ENCODE peak calls at places on chromosomes 3 and 15, in seven cellular contexts. I is HTR-8/SVneo; E is activated effector memory CD4-positive, alpha-beta T cell treated with Interleukin-2 at 50 U/mL for 16 hours; L is AG04450; T is HS-5; V is Caco-2; B is SW 1271. D is an unnamed sample.

GRCh38 chr15:74403981-74404563 is 29.7 kb downstream of the SEMA7A start:
- DNase-seq in T (no peak), I (no peak), L (no peak), E (no peak), B (no peak), V (no peak), D (no peak)

GRCh38 chr3:37149246-37149645 is 25.1 kb downstream of the LRRFIP2 start:
- DNase-seq in T (no peak), L (no peak), B (no peak), E (no peak), I (no peak), V (no peak), D (no peak)

GRCh38 chr3:8210752-8211405 is 290.7 kb upstream of the LMCD1 start:
- DNase-seq in T (peak), I (no peak), E (no peak), L (no peak), V (no peak), B (no peak), D (no peak)

GRCh38 chr3:1609416-1609815 is 489.2 kb upstream of the CNTN4 start:
- DNase-seq in E (no peak), I (no peak), V (no peak), B (no peak), L (no peak), T (no peak), D (peak)

GRCh38 chr3:114902691-114903101 is 244.4 kb downstream of the ZBTB20 start:
- DNase-seq in L (no peak), T (no peak), V (no peak), I (no peak), B (no peak), E (no peak), D (no peak)

GRCh38 chr3:135918600-135918999 is 46.9 kb upstream of the PPP2R3A start:
- DNase-seq in E (no peak), I (peak), B (peak), T (no peak), V (no peak), L (no peak), D (peak)

GRCh38 chr3:61080737-61081445 is 170.4 kb downstream of the FHIT start:
- DNase-seq in B (no peak), V (no peak), E (no peak), L (no peak), T (no peak), I (no peak), D (no peak)

GRCh38 chr3:185933374-185933950 is 4.4 kb downstream of the TRA2B start:
- DNase-seq in I (no peak), V (no peak), E (no peak), L (no peak), B (no peak), T (no peak), D (no peak)

GRCh38 chr3:186514296-186515002 is 29.7 kb downstream of the CRYGS start:
- DNase-seq in V (no peak), B (peak), L (no peak), E (no peak), I (no peak), T (no peak), D (no peak)

GRCh38 chr3:116836286-116836685 is 126.7 kb downstream of the TUSC7 start:
- DNase-seq in E (no peak), B (no peak), T (peak), I (peak), L (no peak), V (no peak), D (no peak)

GRCh38 chr3:16498130-16498890 is 15.2 kb downstream of the RFTN1 start:
- DNase-seq in V (no peak), L (no peak), E (no peak), T (no peak), I (no peak), B (no peak), D (no peak)

GRCh38 chr3:97910931-97911351 is 61.3 kb downstream of the RIOX2 start:
- DNase-seq in I (no peak), L (no peak), E (no peak), B (no peak), T (no peak), V (no peak), D (no peak)

GRCh38 chr3:63689285-63689684 is 36.8 kb downstream of the SNTN start:
- DNase-seq in I (no peak), E (no peak), T (no peak), B (no peak), V (no peak), L (no peak), D (no peak)

GRCh38 chr3:107810195-107811071 is 280.4 kb downstream of the CD47 start:
- DNase-seq in L (no peak), I (no peak), T (peak), B (no peak), E (no peak), V (no peak), D (no peak)

GRCh38 chr15:39629376-39629775 is 48.5 kb downstream of the THBS1 start:
- DNase-seq in E (peak), L (no peak), T (no peak), I (no peak), B (peak), V (no peak), D (no peak)

GRCh38 chr15:89399070-89399389 is 64.4 kb upstream of the POLG start:
- DNase-seq in I (no peak), L (no peak), V (no peak), E (no peak), B (no peak), T (no peak), D (no peak)

GRCh38 chr15:38461089-38461833 is 7.3 kb downstream of the FAM98B start:
- DNase-seq in T (no peak), B (no peak), V (no peak), E (no peak), I (no peak), L (no peak), D (no peak)

GRCh38 chr15:82743810-82744209 is 34.1 kb upstream of the AP3B2 start:
- DNase-seq in I (no peak), T (no peak), V (no peak), L (no peak), B (no peak), E (no peak), D (no peak)

GRCh38 chr3:161050929-161051328 is 54.2 kb downstream of the B3GALNT1 start:
- DNase-seq in V (no peak), B (no peak), L (no peak), E (no peak), T (no peak), I (no peak), D (no peak)

GRCh38 chr15:69665641-69666091 is 213.0 kb downstream of the RPLP1 start:
- DNase-seq in B (no peak), V (no peak), I (no peak), E (no peak), T (no peak), L (no peak), D (no peak)

GRCh38 chr15:34850121-34850520 is 54.8 kb upstream of the ACTC1 start:
- DNase-seq in B (no peak), L (no peak), I (no peak), V (no peak), T (no peak), E (no peak), D (no peak)

GRCh38 chr3:72641684-72642083 is 206.6 kb downstream of the SHQ1 start:
- DNase-seq in V (no peak), E (no peak), L (no peak), I (no peak), T (no peak), B (no peak), D (no peak)

GRCh38 chr15:101022876-101023275 is 103.7 kb downstream of the LRRK1 start:
- DNase-seq in T (no peak), B (no peak), V (no peak), E (no peak), I (no peak), L (no peak), D (no peak)

GRCh38 chr15:69996321-69996720 is 101.4 kb downstream of the TLE3 start:
- DNase-seq in L (no peak), B (no peak), T (no peak), I (no peak), V (no peak), E (no peak), D (no peak)

D was measured in H4.